ENCODE peak calls at places on chromosomes 13 and 19, in four cellular contexts. H, R, C and E are unnamed samples.

GRCh38 chr19:33390120-33390907 is 16.8 kb downstream of the CEBPG start:
- DNase-seq in H (no peak), C (no peak), R (no peak), E (no peak)

GRCh38 chr13:51895906-51896888 is 34.4 kb downstream of the CCDC70 start:
- DNase-seq in R (peak), H (peak), C (peak), E (peak)

GRCh38 chr13:98405690-98406344 is 171.1 kb downstream of the STK24 start:
- DNase-seq in R (no peak), C (no peak), H (no peak), E (no peak)

GRCh38 chr19:16216744-16217670 is 19.3 kb downstream of the AP1M1 start:
- DNase-seq in H (no peak), R (no peak), C (no peak), E (no peak)

GRCh38 chr13:91664036-91664435 is 265.6 kb downstream of the GPC5 start:
- DNase-seq in C (no peak), H (no peak), R (no peak), E (no peak)

GRCh38 chr19:10295305-10295846 is 5.6 kb downstream of the ICAM5 start:
- DNase-seq in C (peak), H (peak), R (no peak), E (peak)

GRCh38 chr13:77737583-77738200 is 40.2 kb downstream of the SLAIN1 start:
- DNase-seq in H (no peak), R (peak), C (no peak), E (no peak)

GRCh38 chr13:33782631-33783030 is 35.3 kb upstream of the RFC3 start:
- DNase-seq in C (no peak), R (no peak), H (no peak), E (no peak)

GRCh38 chr19:5593245-5593962 is 25.7 kb upstream of the TINCR start:
- DNase-seq in C (no peak), H (no peak), R (no peak), E (no peak)

GRCh38 chr19:17220207-17220758 is 5.1 kb downstream of the USE1 start:
- DNase-seq in R (peak), C (no peak), H (peak), E (no peak)

GRCh38 chr13:33285420-33286124 is at the start of gene STARD13:
- DNase-seq in R (peak), H (peak), C (peak), E (peak)

GRCh38 chr13:94967183-94968039 is 255.1 kb upstream of the SOX21 start:
- DNase-seq in C (peak), R (peak), H (peak), E (peak)

GRCh38 chr19:29492761-29493160 is 33.0 kb upstream of the VSTM2B start:
- DNase-seq in R (peak), H (no peak), C (no peak), E (no peak)

GRCh38 chr13:87274209-87274819 is 396.9 kb upstream of the SLITRK5 start:
- DNase-seq in H (peak), C (peak), R (peak), E (peak)

GRCh38 chr19:35040826-35041547 is 534 bp upstream of the HPN start:
- DNase-seq in R (peak), C (peak), H (no peak), E (peak)

GRCh38 chr19:23777216-23777615 is 18.5 kb upstream of the ZNF681 start:
- DNase-seq in C (no peak), H (no peak), R (no peak), E (no peak)

GRCh38 chr13:77810430-77810829 is 108.2 kb downstream of the EDNRB start:
- DNase-seq in R (no peak), H (peak), C (peak), E (no peak)

GRCh38 chr19:27962260-27962659 is 1250.7 kb downstream of the UQCRFS1 start:
- DNase-seq in C (peak), R (no peak), H (no peak), E (no peak)

GRCh38 chr13:31797154-31797775 is 57.9 kb downstream of the RXFP2 start:
- DNase-seq in R (peak), H (peak), C (peak), E (peak)

GRCh38 chr19:6802336-6803035 is 30.0 kb downstream of the VAV1 start:
- DNase-seq in R (no peak), C (peak), H (no peak), E (peak)

GRCh38 chr13:52845766-52846566 is 2.5 kb downstream of the PCDH8 start:
- DNase-seq in C (peak), R (peak), H (peak), E (peak)

GRCh38 chr13:58018020-58018419 is 386.5 kb downstream of the PCDH17 start:
- DNase-seq in R (no peak), C (no peak), H (no peak), E (no peak)

GRCh38 chr19:35155441-35155840 is 906 bp downstream of the FXYD5 start:
- DNase-seq in R (no peak), H (no peak), C (no peak), E (no peak)

GRCh38 chr13:98959775-98960325 is 18.0 kb downstream of the DOCK9 start:
- DNase-seq in R (no peak), H (no peak), C (no peak), E (peak)

GRCh38 chr13:97068146-97068545 is 73.9 kb upstream of the OXGR1 start:
- DNase-seq in C (peak), R (no peak), H (no peak), E (no peak)

GRCh38 chr13:95955255-95955654 is 97.9 kb downstream of the UGGT2 start:
- DNase-seq in H (no peak), C (no peak), R (no peak), E (no peak)

GRCh38 chr13:95100525-95101121 is 200.6 kb downstream of the ABCC4 start:
- DNase-seq in H (peak), R (no peak), C (no peak), E (peak)

GRCh38 chr19:33279430-33280350 is 22.6 kb downstream of the CEBPA start:
- DNase-seq in H (no peak), C (no peak), R (peak), E (no peak)

GRCh38 chr19:3613765-3614661 is 7.3 kb upstream of the TBXA2R start:
- DNase-seq in R (no peak), H (no peak), C (no peak), E (no peak)

GRCh38 chr19:18282021-18282787 is 782 bp upstream of the JUND start:
- DNase-seq in R (no peak), C (no peak), H (peak), E (peak)

GRCh38 chr19:18279266-18279515 is 2.2 kb downstream of the JUND start:
- DNase-seq in C (no peak), R (no peak), H (no peak), E (no peak)

GRCh38 chr19:18281082-18282020 is at the start of gene JUND:
- DNase-seq in C (peak), H (peak), R (peak), E (peak)

GRCh38 chr19:18279516-18280246 is 1.7 kb downstream of the JUND start:
- DNase-seq in R (peak), H (peak), C (peak), E (peak)

GRCh38 chr19:18280247-18281081 is 958 bp downstream of the JUND start:
- DNase-seq in C (peak), R (peak), H (peak), E (peak)
- TF ChIP-seq EZH2 in C (no peak), R (no peak), H (no peak), E (no peak)

DNA sequence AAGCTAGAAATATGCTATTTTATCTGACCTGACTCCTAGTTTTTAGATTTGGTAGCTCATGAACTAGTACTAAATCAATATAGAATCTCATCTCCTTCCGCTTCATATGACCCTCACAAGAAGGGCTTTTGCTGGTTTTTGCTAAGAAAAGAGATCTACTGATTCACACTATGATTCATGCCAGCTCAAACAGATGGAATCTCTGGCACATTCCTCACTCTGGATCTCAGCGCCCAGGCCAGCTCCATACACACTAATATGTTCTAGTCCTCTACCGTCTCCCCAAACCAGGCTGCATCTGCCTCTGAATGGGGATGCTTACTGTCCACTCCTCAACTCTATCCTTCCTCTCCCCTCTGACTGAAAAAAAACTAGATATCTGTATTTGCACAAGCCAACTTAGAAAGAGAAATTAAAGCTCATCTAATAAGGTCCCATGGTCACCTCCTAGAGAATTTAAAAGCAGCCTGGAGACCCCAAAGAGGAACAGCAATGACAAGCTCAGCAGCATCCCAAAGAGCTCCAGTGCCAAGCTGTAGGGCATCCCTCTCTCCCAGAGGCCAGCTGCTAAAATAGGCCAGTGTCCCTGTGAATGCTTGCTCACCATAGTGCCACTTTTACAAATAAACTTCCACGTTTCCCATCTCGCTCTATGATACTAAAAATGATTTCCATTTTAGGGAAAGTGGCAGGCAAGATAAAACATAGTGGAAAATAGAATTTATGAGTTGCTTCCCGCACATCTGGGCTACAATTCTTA is 74.9 kb downstream of the LHFPL6 start:
- DNase-seq in R (no peak), H (peak), C (no peak), E (no peak)
- H3K27ac ChIP-seq in R (no peak), H (peak), C (no peak), E (no peak)

GRCh38 chr19:47020132-47020805 is 632 bp downstream of the NPAS1 start:
- DNase-seq in C (peak), H (peak), R (peak), E (peak)
- TF ChIP-seq EZH2 in C (peak), H (no peak), R (no peak), E (no peak)

DNA sequence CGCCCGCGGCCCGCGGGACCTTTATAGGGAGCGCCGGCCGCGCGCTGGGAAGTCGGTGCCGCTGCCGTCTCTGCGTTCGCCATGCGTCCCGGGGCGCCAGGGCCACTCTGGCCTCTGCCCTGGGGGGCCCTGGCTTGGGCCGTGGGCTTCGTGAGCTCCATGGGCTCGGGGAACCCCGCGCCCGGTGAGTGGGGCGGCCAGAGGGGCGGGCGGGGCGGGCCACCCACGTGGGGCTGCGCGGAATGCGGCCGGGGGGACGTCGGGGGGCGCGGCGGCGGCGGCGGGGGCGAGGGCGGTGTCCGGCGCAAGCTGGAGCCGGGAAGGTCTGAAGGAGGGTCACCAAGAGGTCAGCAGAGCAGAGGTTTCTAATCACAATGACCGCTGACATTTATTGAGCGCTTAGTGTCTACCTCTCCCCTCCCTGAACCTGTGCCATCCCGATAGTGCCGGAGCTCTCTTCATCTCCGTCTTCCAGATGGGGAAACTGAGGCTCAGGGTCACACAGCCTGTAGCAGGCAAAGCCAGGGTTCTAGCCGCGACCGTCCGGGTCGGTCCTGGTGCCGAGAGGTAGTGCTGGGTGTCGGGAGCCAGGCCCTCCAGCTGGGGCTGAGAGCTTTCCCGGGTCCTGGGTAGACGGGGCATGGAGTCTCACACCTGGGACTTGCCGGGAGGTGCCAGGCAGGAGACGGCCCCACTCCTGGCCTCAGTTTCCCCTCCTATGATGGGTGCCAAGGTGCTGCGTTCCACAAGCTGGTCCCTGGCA is at the start of gene FSTL3:
- DNase-seq in C (no peak), R (peak), H (peak), E (peak)
- H3K27ac ChIP-seq in C (no peak), R (peak), H (peak), E (no peak)

GRCh38 chr13:25018729-25019115 is 77.2 kb upstream of the PABPC3 start:
- DNase-seq in H (no peak), C (peak), R (no peak), E (peak)
- TF ChIP-seq EZH2 in H (no peak), C (no peak), R (no peak), E (no peak)

GRCh38 chr13:113171250-113172125 is 13.0 kb downstream of the PROZ start:
- DNase-seq in R (no peak), H (no peak), C (no peak), E (no peak)
- H3K27ac ChIP-seq in R (peak), H (no peak), C (no peak), E (no peak)

GRCh38 chr19:18896421-18896841 is 473 bp upstream of the CERS1 start:
- DNase-seq in H (peak), C (peak), R (no peak), E (peak)

GRCh38 chr19:18894254-18895037 is 1.5 kb downstream of the CERS1 start:
- DNase-seq in C (peak), R (peak), H (peak), E (peak)

GRCh38 chr19:18893573-18894253 is 2.2 kb downstream of the CERS1 start:
- DNase-seq in R (no peak), H (no peak), C (no peak), E (no peak)

GRCh38 chr19:18895828-18896341 is at the start of gene CERS1:
- DNase-seq in R (peak), H (peak), C (peak), E (peak)

DNA sequence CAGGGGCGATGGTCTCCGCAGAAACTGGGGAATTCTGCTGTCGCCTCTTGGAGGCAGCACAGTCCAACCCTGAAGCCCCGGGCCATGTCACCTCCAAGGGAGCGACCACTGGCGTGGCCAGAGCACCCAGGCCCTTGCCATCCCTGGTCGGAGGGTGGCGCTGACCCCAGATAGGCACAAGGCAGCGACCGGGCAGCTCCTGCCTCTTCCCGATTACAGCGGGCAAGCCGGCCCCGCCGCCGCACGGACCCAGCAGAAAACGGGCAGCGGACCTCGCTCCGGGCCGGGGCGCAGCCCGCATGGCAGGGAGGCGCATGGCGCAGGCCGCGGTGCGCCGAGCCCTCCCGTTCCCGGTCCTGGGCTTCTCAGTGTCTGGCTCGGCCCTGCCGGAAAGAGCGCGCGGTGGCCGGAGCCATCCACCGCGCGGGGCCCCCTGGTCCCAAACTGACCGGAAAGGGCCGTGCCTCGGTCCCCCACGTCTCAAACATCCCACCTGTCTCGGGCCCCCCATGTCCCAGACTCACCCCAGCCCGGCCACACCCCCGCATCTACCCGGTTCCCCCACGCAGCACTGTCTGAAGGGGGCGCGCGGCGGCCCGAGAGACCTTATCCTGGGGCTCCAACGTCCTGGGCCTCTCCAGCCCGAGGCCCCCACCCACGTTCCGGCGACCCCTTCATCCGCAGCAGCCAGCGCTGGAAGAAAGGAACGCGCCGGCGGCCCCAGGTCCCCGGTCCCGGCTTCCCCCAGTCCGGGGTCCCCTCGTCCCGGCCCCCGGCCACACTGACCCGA is 725 bp downstream of the CERS1 start:
- DNase-seq in H (peak), R (peak), C (peak), E (peak)
- TF ChIP-seq EZH2 in H (no peak), R (no peak), C (no peak), E (no peak)

GRCh38 chr19:38904463-38905185 is 4.9 kb downstream of the NFKBIB start:
- DNase-seq in R (no peak), H (no peak), C (no peak), E (no peak)

GRCh38 chr19:38907227-38907626 is 4.8 kb downstream of the CCER2 start:
- DNase-seq in H (no peak), R (no peak), C (no peak), E (no peak)

GRCh38 chr19:38907670-38908069 is 4.3 kb downstream of the CCER2 start:
- DNase-seq in H (no peak), R (no peak), C (no peak), E (no peak)

GRCh38 chr19:38905186-38905539 is 5.4 kb downstream of the NFKBIB start:
- DNase-seq in C (no peak), R (no peak), H (no peak), E (no peak)

GRCh38 chr19:38905620-38906019 is 5.9 kb downstream of the NFKBIB start:
- DNase-seq in C (no peak), H (no peak), R (no peak), E (no peak)
- H3K27ac ChIP-seq in C (no peak), H (no peak), R (no peak), E (no peak)

GRCh38 chr13:109875746-109876145 is 89.4 kb upstream of the IRS2 start:
- DNase-seq in C (no peak), H (no peak), R (no peak), E (no peak)

GRCh38 chr13:109873351-109874123 is 87.2 kb upstream of the IRS2 start:
- DNase-seq in C (no peak), R (no peak), H (no peak), E (no peak)

GRCh38 chr13:109874921-109875454 is 88.6 kb upstream of the IRS2 start:
- DNase-seq in H (peak), C (no peak), R (peak), E (no peak)

GRCh38 chr13:109872864-109873263 is 86.5 kb upstream of the IRS2 start:
- DNase-seq in C (no peak), H (no peak), R (no peak), E (no peak)

GRCh38 chr13:109874444-109874920 is 88.1 kb upstream of the IRS2 start:
- DNase-seq in H (no peak), R (no peak), C (no peak), E (no peak)
- TF ChIP-seq EZH2 in H (no peak), R (no peak), C (no peak), E (no peak)